ENCODE peak calls at places on chromosomes 13 and 19, in ten cellular contexts. I is stimulated activated CD4-positive, alpha-beta T cell treated with anti-CD3 and anti-CD28 coated beads, Interleukin-2, amount 100 ng/mL, for 48 hours; S is sciatic nerve; E is activated CD4-positive, alpha-beta T cell treated with anti-CD3 and anti-CD28 coated beads, Interleukin-2, amount 50 U/mL, for 24 hours; U is activated CD8-positive, alpha-beta memory T cell treated with anti-CD3 and anti-CD28 coated beads, Interleukin-2, amount 10 ng/mL, durations not matched to agents 7 days and 5 days; O is fibroblast of the conjunctiva; C is cerebellar cortex; J is EL; L is Kasumi-1; K is AG08396. G is an unnamed sample.

GRCh38 chr19:13627531-13627930 is 121.3 kb upstream of the CACNA1A start:
- DNase-seq in I (no peak), O (no peak), E (no peak), K (no peak), L (no peak), S (peak; percentile 28), U (no peak), C (no peak), J (no peak), G (no peak)

GRCh38 chr19:7772752-7773291 is 9.8 kb downstream of the CLEC4M start:
- DNase-seq in C (no peak), J (no peak), U (peak; percentile 43), I (no peak), L (peak; percentile 70), K (no peak), O (no peak), S (no peak), E (no peak), G (no peak)

GRCh38 chr13:111939285-111940278 is 127.4 kb upstream of the SOX1 start:
- DNase-seq in I (no peak), K (no peak), J (no peak), E (no peak), L (no peak), U (peak; percentile 19), C (no peak), S (no peak), O (no peak), G (peak; percentile 20)

GRCh38 chr13:69856331-69856730 is 251.3 kb upstream of the ATXN8OS start:
- DNase-seq in U (no peak), S (no peak), J (no peak), C (no peak), K (no peak), E (no peak), O (no peak), L (no peak), I (no peak), G (peak; percentile 9)

GRCh38 chr19:18750295-18750970 is 40.7 kb downstream of the COMP start:
- DNase-seq in L (no peak), I (no peak), K (no peak), J (no peak), C (peak; percentile 85), S (no peak), E (no peak), U (no peak), O (no peak), G (no peak)

GRCh38 chr13:64347662-64348061 is 2882.5 kb downstream of the PCDH9 start:
- DNase-seq in E (no peak), U (no peak), I (no peak), S (no peak), K (no peak), C (no peak), O (no peak), L (no peak), J (peak; percentile 5), G (no peak)

GRCh38 chr19:50669319-50670101 is 20.3 kb downstream of the C19orf81 start:
- DNase-seq in J (peak; percentile 34), U (peak; percentile 46), O (no peak), E (peak; percentile 6), L (peak; percentile 50), C (peak; percentile 64), S (no peak), I (peak; percentile 52), K (peak; percentile 76), G (peak; percentile 67)

GRCh38 chr13:92187378-92187989 is 789.1 kb downstream of the GPC5 start:
- DNase-seq in E (no peak), C (peak; percentile 15), K (peak; percentile 33), L (peak; percentile 52), S (no peak), O (no peak), I (peak; percentile 7), J (peak; percentile 4), U (no peak), G (no peak)

GRCh38 chr13:95264225-95264624 is 37.0 kb downstream of the ABCC4 start:
- DNase-seq in J (no peak), S (no peak), I (no peak), U (no peak), L (no peak), O (no peak), K (no peak), E (no peak), C (no peak), G (no peak)

GRCh38 chr19:16078311-16078758 is 2.0 kb downstream of the TPM4 start:
- DNase-seq in I (no peak), S (peak; percentile 66), J (peak; percentile 78), U (peak; percentile 65), L (peak; percentile 63), O (no peak), K (peak; percentile 40), C (no peak), E (no peak), G (no peak)

GRCh38 chr19:5131031-5131865 is 162.3 kb downstream of the KDM4B start:
- DNase-seq in I (peak; percentile 13), L (peak; percentile 25), C (no peak), U (no peak), K (no peak), O (no peak), E (no peak), J (no peak), S (no peak), G (no peak)

GRCh38 chr19:38209671-38210457 is 14.2 kb downstream of the DPF1 start:
- DNase-seq in L (no peak), O (peak; percentile 38), C (peak; percentile 33), E (no peak), K (peak; percentile 65), U (no peak), I (no peak), J (peak; percentile 52), S (peak; percentile 75), G (peak; percentile 77)

GRCh38 chr13:109704771-109705628 is 81.4 kb downstream of the IRS2 start:
- DNase-seq in L (peak; percentile 90), S (peak; percentile 67), J (no peak), C (no peak), I (no peak), K (no peak), U (no peak), O (no peak), E (no peak), G (no peak)

GRCh38 chr19:13817615-13818371 is 22.6 kb downstream of the ZSWIM4 start:
- DNase-seq in E (no peak), U (no peak), J (no peak), O (no peak), C (no peak), S (no peak), K (no peak), I (peak; percentile 38), L (no peak), G (peak; percentile 93)

GRCh38 chr13:21133077-21133476 is 43.3 kb downstream of the SKA3 start:
- DNase-seq in J (no peak), E (no peak), I (no peak), C (no peak), K (no peak), O (no peak), L (no peak), U (no peak), S (no peak), G (no peak)

G was measured in H1.